ENCODE peak calls at places on chromosomes 7 and 10, in seven cellular contexts. One of them, this sample, is unnamed.

GRCh38 chr10:60508831-60509230 is 119.2 kb upstream of the ANK3 start:
- DNase-seq in PC-9: no peak
- DNase-seq in HCT116: no peak
- DNase-seq in GM23338: no peak
- DNase-seq in AG04450: no peak
- DNase-seq in foreskin fibroblast: no peak
- DNase-seq in right atrium auricular region: no peak
- DNase-seq in this sample: no peak

GRCh38 chr10:71970331-71970730 is 6.1 kb downstream of the CHST3 start:
- DNase-seq in foreskin fibroblast: no peak
- DNase-seq in GM23338: peak; percentile 89
- DNase-seq in right atrium auricular region: no peak
- DNase-seq in HCT116: no peak
- DNase-seq in AG04450: no peak
- DNase-seq in PC-9: peak; percentile 59
- DNase-seq in this sample: no peak

GRCh38 chr7:43954524-43955228 is 28.4 kb downstream of the UBE2D4 start:
- DNase-seq in foreskin fibroblast: peak; percentile 69
- DNase-seq in GM23338: peak; percentile 79
- DNase-seq in AG04450: peak; percentile 11
- DNase-seq in right atrium auricular region: no peak
- DNase-seq in PC-9: peak; percentile 70
- DNase-seq in HCT116: peak; percentile 34
- DNase-seq in this sample: peak; percentile 68

GRCh38 chr10:52779541-52780390 is 7.2 kb upstream of the MBL2 start:
- DNase-seq in foreskin fibroblast: peak; percentile 37
- DNase-seq in PC-9: no peak
- DNase-seq in AG04450: peak; percentile 15
- DNase-seq in GM23338: peak; percentile 90
- DNase-seq in right atrium auricular region: no peak
- DNase-seq in HCT116: peak; percentile 45
- DNase-seq in this sample: peak; percentile 44

GRCh38 chr7:100604976-100605911 is 3.1 kb downstream of the PCOLCE start:
- DNase-seq in foreskin fibroblast: no peak
- DNase-seq in GM23338: peak; percentile 83
- DNase-seq in PC-9: no peak
- DNase-seq in HCT116: no peak
- DNase-seq in right atrium auricular region: no peak
- DNase-seq in AG04450: no peak
- DNase-seq in this sample: no peak

GRCh38 chr7:100685631-100686145 is 8.4 kb downstream of the GIGYF1 start:
- DNase-seq in right atrium auricular region: no peak
- DNase-seq in foreskin fibroblast: no peak
- DNase-seq in HCT116: no peak
- DNase-seq in GM23338: no peak
- DNase-seq in PC-9: no peak
- DNase-seq in AG04450: no peak
- DNase-seq in this sample: no peak

GRCh38 chr7:22387583-22387982 is 30.6 kb upstream of the RAPGEF5 start:
- DNase-seq in right atrium auricular region: no peak
- DNase-seq in GM23338: no peak
- DNase-seq in foreskin fibroblast: peak; percentile 25
- DNase-seq in HCT116: no peak
- DNase-seq in AG04450: no peak
- DNase-seq in PC-9: no peak
- DNase-seq in this sample: peak; percentile 35

GRCh38 chr10:91298224-91298862 is 77.9 kb downstream of the PCGF5 start:
- DNase-seq in PC-9: peak; percentile 40
- DNase-seq in right atrium auricular region: peak; percentile 78
- DNase-seq in foreskin fibroblast: peak; percentile 61
- DNase-seq in HCT116: peak; percentile 56
- DNase-seq in GM23338: peak; percentile 93
- DNase-seq in AG04450: peak; percentile 55
- DNase-seq in this sample: peak; percentile 63

GRCh38 chr7:21497072-21497471 is 45.8 kb upstream of the DNAH11 start:
- DNase-seq in HCT116: peak; percentile 16
- DNase-seq in GM23338: peak; percentile 78
- DNase-seq in AG04450: no peak
- DNase-seq in foreskin fibroblast: peak; percentile 17
- DNase-seq in right atrium auricular region: no peak
- DNase-seq in PC-9: no peak
- DNase-seq in this sample: peak; percentile 2

GRCh38 chr7:17339952-17340351 is 41.5 kb downstream of the AHR start:
- DNase-seq in foreskin fibroblast: no peak
- DNase-seq in GM23338: no peak
- DNase-seq in right atrium auricular region: no peak
- DNase-seq in PC-9: no peak
- DNase-seq in HCT116: no peak
- DNase-seq in AG04450: no peak
- DNase-seq in this sample: no peak

GRCh38 chr7:33886100-33886623 is 19.2 kb upstream of the BMPER start:
- DNase-seq in GM23338: peak; percentile 87
- DNase-seq in HCT116: no peak
- DNase-seq in right atrium auricular region: no peak
- DNase-seq in foreskin fibroblast: no peak
- DNase-seq in PC-9: no peak
- DNase-seq in AG04450: no peak
- DNase-seq in this sample: peak; percentile 31

GRCh38 chr10:108060246-108060645 is 895.7 kb upstream of the SORCS1 start:
- DNase-seq in foreskin fibroblast: no peak
- DNase-seq in PC-9: no peak
- DNase-seq in right atrium auricular region: no peak
- DNase-seq in GM23338: no peak
- DNase-seq in AG04450: no peak
- DNase-seq in HCT116: no peak
- DNase-seq in this sample: no peak

GRCh38 chr7:98563183-98563495 is 53.9 kb upstream of the NPTX2 start:
- DNase-seq in PC-9: no peak
- DNase-seq in AG04450: no peak
- DNase-seq in GM23338: no peak
- DNase-seq in right atrium auricular region: no peak
- DNase-seq in HCT116: no peak
- DNase-seq in foreskin fibroblast: no peak
- DNase-seq in this sample: no peak

GRCh38 chr10:44046605-44047004 is 338.3 kb downstream of the CXCL12 start:
- DNase-seq in HCT116: no peak
- DNase-seq in AG04450: peak; percentile 13
- DNase-seq in GM23338: no peak
- DNase-seq in foreskin fibroblast: peak; percentile 43
- DNase-seq in PC-9: no peak
- DNase-seq in right atrium auricular region: no peak
- DNase-seq in this sample: peak; percentile 80

GRCh38 chr10:124703778-124704427 is 40.3 kb downstream of the FAM53B start:
- DNase-seq in HCT116: no peak
- DNase-seq in PC-9: no peak
- DNase-seq in right atrium auricular region: peak; percentile 84
- DNase-seq in AG04450: no peak
- DNase-seq in foreskin fibroblast: no peak
- DNase-seq in GM23338: no peak
- DNase-seq in this sample: no peak

GRCh38 chr7:47357863-47358262 is 224.0 kb downstream of the TNS3 start:
- DNase-seq in GM23338: no peak
- DNase-seq in HCT116: no peak
- DNase-seq in foreskin fibroblast: no peak
- DNase-seq in AG04450: no peak
- DNase-seq in right atrium auricular region: no peak
- DNase-seq in PC-9: no peak
- DNase-seq in this sample: no peak

GRCh38 chr10:124748206-124748605 is 4.0 kb upstream of the FAM53B start:
- DNase-seq in HCT116: no peak
- DNase-seq in AG04450: no peak
- DNase-seq in GM23338: no peak
- DNase-seq in PC-9: no peak
- DNase-seq in right atrium auricular region: no peak
- DNase-seq in foreskin fibroblast: no peak
- DNase-seq in this sample: no peak

GRCh38 chr10:67780759-67781538 is 57.0 kb downstream of the DNAJC12 start:
- DNase-seq in foreskin fibroblast: no peak
- DNase-seq in GM23338: no peak
- DNase-seq in PC-9: no peak
- DNase-seq in right atrium auricular region: no peak
- DNase-seq in AG04450: no peak
- DNase-seq in HCT116: no peak
- DNase-seq in this sample: no peak

GRCh38 chr10:114389429-114389828 is 14.9 kb downstream of the AFAP1L2 start:
- DNase-seq in foreskin fibroblast: peak; percentile 12
- DNase-seq in HCT116: peak; percentile 13
- DNase-seq in PC-9: peak; percentile 85
- DNase-seq in AG04450: no peak
- DNase-seq in right atrium auricular region: no peak
- DNase-seq in GM23338: no peak
- DNase-seq in this sample: peak; percentile 55

GRCh38 chr7:139829654-139830130 is 628 bp downstream of the TBXAS1 start:
- DNase-seq in PC-9: no peak
- DNase-seq in right atrium auricular region: no peak
- DNase-seq in AG04450: no peak
- DNase-seq in GM23338: no peak
- DNase-seq in foreskin fibroblast: no peak
- DNase-seq in HCT116: no peak
- DNase-seq in this sample: no peak

GRCh38 chr7:139825666-139826290 is 3.3 kb upstream of the TBXAS1 start:
- DNase-seq in right atrium auricular region: no peak
- DNase-seq in foreskin fibroblast: peak; percentile 31
- DNase-seq in AG04450: peak; percentile 7
- DNase-seq in PC-9: no peak
- DNase-seq in GM23338: no peak
- DNase-seq in HCT116: no peak
- DNase-seq in this sample: peak; percentile 23

GRCh38 chr7:139828880-139829653 is at the start of gene TBXAS1:
- DNase-seq in PC-9: no peak
- DNase-seq in foreskin fibroblast: no peak
- DNase-seq in HCT116: no peak
- DNase-seq in AG04450: no peak
- DNase-seq in right atrium auricular region: no peak
- DNase-seq in GM23338: no peak
- DNase-seq in this sample: no peak

GRCh38 chr7:139828446-139828845 is 618 bp upstream of the TBXAS1 start:
- DNase-seq in HCT116: no peak
- DNase-seq in PC-9: no peak
- DNase-seq in foreskin fibroblast: no peak
- DNase-seq in right atrium auricular region: no peak
- DNase-seq in GM23338: no peak
- DNase-seq in AG04450: no peak
- DNase-seq in this sample: no peak

DNA sequence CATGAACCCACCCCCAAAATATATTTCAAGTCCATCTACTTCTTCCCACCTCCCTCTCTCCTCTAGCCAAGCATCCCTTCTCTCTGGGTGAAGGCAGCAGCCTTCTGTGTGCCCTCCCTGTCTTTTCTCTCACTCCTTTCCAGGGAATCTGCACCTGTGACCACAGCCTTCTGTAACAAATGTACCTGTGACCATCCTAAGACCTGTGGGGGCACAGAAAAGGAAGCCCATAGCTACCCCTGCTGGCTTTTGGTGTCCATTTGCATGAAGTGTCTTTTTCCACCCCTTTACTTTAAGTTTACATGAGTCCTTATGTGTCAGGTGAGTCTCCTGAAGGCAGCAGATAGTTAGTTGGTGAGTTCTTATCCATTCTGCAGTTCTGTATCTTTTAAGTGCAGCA is 2.0 kb upstream of the TBXAS1 start:
- DNase-seq in foreskin fibroblast: no peak
- DNase-seq in HCT116: peak; percentile 7
- DNase-seq in GM23338: peak; percentile 46
- DNase-seq in right atrium auricular region: no peak
- DNase-seq in PC-9: no peak
- DNase-seq in AG04450: no peak
- DNase-seq in this sample: no peak
- TF ChIP-seq CTCF in foreskin fibroblast: no peak
- TF ChIP-seq CTCF in HCT116: peak; percentile 27
- TF ChIP-seq CTCF in GM23338: peak; percentile 41
- TF ChIP-seq CTCF in right atrium auricular region: no peak
- TF ChIP-seq CTCF in PC-9: no peak
- TF ChIP-seq CTCF in AG04450: no peak
- TF ChIP-seq CTCF in this sample: no peak

DNA sequence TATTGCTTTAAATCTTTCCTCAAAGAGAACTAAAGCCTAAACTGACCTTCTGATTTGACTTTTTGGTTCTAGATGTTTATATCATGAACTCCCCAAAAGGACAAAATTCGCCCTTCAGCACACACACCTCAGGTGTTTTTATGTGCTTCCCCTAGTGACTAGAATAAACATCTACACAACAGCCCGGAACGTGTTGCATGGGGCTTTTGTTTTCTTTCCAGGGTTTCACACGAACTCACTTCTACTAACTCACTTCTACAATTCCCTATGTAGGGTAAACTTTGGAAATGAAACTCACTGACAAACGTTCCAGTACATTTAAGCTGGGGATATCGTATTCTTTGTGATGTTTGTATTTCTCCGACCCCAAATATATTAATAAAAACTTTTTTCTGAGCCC is 1.4 kb downstream of the TRA2A start:
- DNase-seq in PC-9: peak; percentile 72
- DNase-seq in right atrium auricular region: no peak
- DNase-seq in HCT116: no peak
- DNase-seq in foreskin fibroblast: no peak
- DNase-seq in GM23338: peak; percentile 71
- DNase-seq in AG04450: no peak
- DNase-seq in this sample: peak; percentile 13
- TF ChIP-seq CTCF in PC-9: no peak
- TF ChIP-seq CTCF in right atrium auricular region: no peak
- TF ChIP-seq CTCF in HCT116: peak; percentile 3
- TF ChIP-seq CTCF in foreskin fibroblast: no peak
- TF ChIP-seq CTCF in GM23338: peak; percentile 8
- TF ChIP-seq CTCF in AG04450: peak; percentile 12
- TF ChIP-seq CTCF in this sample: peak; percentile 43

GRCh38 chr7:95545007-95545615 is 51.2 kb downstream of the PDK4 start:
- DNase-seq in HCT116: peak; percentile 47
- DNase-seq in foreskin fibroblast: peak; percentile 50
- DNase-seq in PC-9: peak; percentile 57
- DNase-seq in right atrium auricular region: no peak
- DNase-seq in AG04450: peak; percentile 34
- DNase-seq in GM23338: peak; percentile 62
- DNase-seq in this sample: peak; percentile 72
- TF ChIP-seq CTCF in HCT116: peak; percentile 80
- TF ChIP-seq CTCF in foreskin fibroblast: peak; percentile 91
- TF ChIP-seq CTCF in PC-9: peak; percentile 71
- TF ChIP-seq CTCF in right atrium auricular region: peak; percentile 58
- TF ChIP-seq CTCF in AG04450: peak; percentile 83
- TF ChIP-seq CTCF in GM23338: peak; percentile 71
- TF ChIP-seq CTCF in this sample: peak; percentile 76

GRCh38 chr7:110129159-110129558 is 961.8 kb upstream of the LRRN3 start:
- DNase-seq in GM23338: no peak
- DNase-seq in PC-9: no peak
- DNase-seq in foreskin fibroblast: no peak
- DNase-seq in right atrium auricular region: no peak
- DNase-seq in HCT116: no peak
- DNase-seq in AG04450: no peak
- DNase-seq in this sample: no peak

GRCh38 chr7:110131344-110131743 is 959.6 kb upstream of the LRRN3 start:
- DNase-seq in right atrium auricular region: no peak
- DNase-seq in PC-9: no peak
- DNase-seq in AG04450: no peak
- DNase-seq in HCT116: no peak
- DNase-seq in GM23338: no peak
- DNase-seq in foreskin fibroblast: no peak
- DNase-seq in this sample: no peak

DNA sequence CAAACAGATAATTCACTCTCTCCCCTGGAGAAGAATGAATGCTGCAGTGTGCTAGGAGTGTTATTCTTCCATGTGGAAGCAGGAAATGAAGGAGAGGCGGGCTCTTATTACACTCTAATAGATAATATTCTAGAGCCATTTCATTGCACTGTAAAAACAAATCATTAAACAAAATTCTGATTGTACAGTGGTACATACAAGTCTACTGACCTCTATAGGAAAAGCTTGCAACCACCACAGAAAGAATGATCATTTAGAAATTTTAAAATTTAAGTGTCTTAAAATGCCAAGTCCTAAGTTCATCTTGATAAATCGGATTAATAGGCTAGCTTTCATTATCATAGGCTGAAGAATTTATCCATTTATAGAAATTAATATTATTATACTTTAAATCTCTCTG is 960.3 kb upstream of the LRRN3 start:
- DNase-seq in right atrium auricular region: no peak
- DNase-seq in GM23338: no peak
- DNase-seq in PC-9: no peak
- DNase-seq in AG04450: no peak
- DNase-seq in foreskin fibroblast: peak; percentile 1
- DNase-seq in HCT116: no peak
- DNase-seq in this sample: peak; percentile 14
- TF ChIP-seq CTCF in right atrium auricular region: no peak
- TF ChIP-seq CTCF in GM23338: no peak
- TF ChIP-seq CTCF in PC-9: peak; percentile 47
- TF ChIP-seq CTCF in AG04450: peak; percentile 19
- TF ChIP-seq CTCF in foreskin fibroblast: no peak
- TF ChIP-seq CTCF in HCT116: peak; percentile 19
- TF ChIP-seq CTCF in this sample: peak; percentile 67